ENCODE peak calls at places on chromosomes 4 and X, in nine cellular contexts. One of them, this sample, is unnamed.

GRCh38 chr4:141640692-141641091 is 4.3 kb downstream of the IL15 start:
- DNase-seq in H7: no peak
- DNase-seq in LoVo: no peak
- DNase-seq in SJSA1: no peak
- DNase-seq in HL-60: no peak
- DNase-seq in naive thymus-derived CD8-positive, alpha-beta T cell: no peak
- DNase-seq in DMS79 treated with DMSO at 0.1 percent for 48 hours: no peak
- DNase-seq in NT2/D1: no peak
- DNase-seq in activated CD4-positive, alpha-beta T cell treated with anti-CD3 and anti-CD28 coated beads for 1 hour: no peak
- DNase-seq in this sample: no peak

GRCh38 chr4:151340751-151341385 is 15.5 kb upstream of the SH3D19 start:
- DNase-seq in naive thymus-derived CD8-positive, alpha-beta T cell: no peak
- DNase-seq in H7: no peak
- DNase-seq in NT2/D1: no peak
- DNase-seq in SJSA1: no peak
- DNase-seq in LoVo: no peak
- DNase-seq in HL-60: no peak
- DNase-seq in activated CD4-positive, alpha-beta T cell treated with anti-CD3 and anti-CD28 coated beads for 1 hour: no peak
- DNase-seq in DMS79 treated with DMSO at 0.1 percent for 48 hours: no peak
- DNase-seq in this sample: no peak

GRCh38 chr4:53682196-53682595 is 90.9 kb upstream of the LNX1 start:
- DNase-seq in NT2/D1: no peak
- DNase-seq in naive thymus-derived CD8-positive, alpha-beta T cell: no peak
- DNase-seq in SJSA1: no peak
- DNase-seq in activated CD4-positive, alpha-beta T cell treated with anti-CD3 and anti-CD28 coated beads for 1 hour: no peak
- DNase-seq in DMS79 treated with DMSO at 0.1 percent for 48 hours: no peak
- DNase-seq in HL-60: no peak
- DNase-seq in LoVo: no peak
- DNase-seq in H7: no peak
- DNase-seq in this sample: no peak

GRCh38 chr4:15982833-15983528 is 20.0 kb upstream of the FGFBP2 start:
- DNase-seq in HL-60: no peak
- DNase-seq in DMS79 treated with DMSO at 0.1 percent for 48 hours: no peak
- DNase-seq in H7: no peak
- DNase-seq in NT2/D1: no peak
- DNase-seq in LoVo: no peak
- DNase-seq in SJSA1: no peak
- DNase-seq in activated CD4-positive, alpha-beta T cell treated with anti-CD3 and anti-CD28 coated beads for 1 hour: no peak
- DNase-seq in naive thymus-derived CD8-positive, alpha-beta T cell: no peak
- DNase-seq in this sample: peak

GRCh38 chr4:108483650-108484049 is 136.7 kb upstream of the RPL34 start:
- DNase-seq in DMS79 treated with DMSO at 0.1 percent for 48 hours: no peak
- DNase-seq in NT2/D1: no peak
- DNase-seq in HL-60: no peak
- DNase-seq in H7: no peak
- DNase-seq in LoVo: no peak
- DNase-seq in SJSA1: no peak
- DNase-seq in activated CD4-positive, alpha-beta T cell treated with anti-CD3 and anti-CD28 coated beads for 1 hour: no peak
- DNase-seq in naive thymus-derived CD8-positive, alpha-beta T cell: no peak
- DNase-seq in this sample: no peak

GRCh38 chr4:71130827-71131603 is 137.6 kb downstream of the DCK start:
- DNase-seq in HL-60: no peak
- DNase-seq in NT2/D1: no peak
- DNase-seq in H7: no peak
- DNase-seq in activated CD4-positive, alpha-beta T cell treated with anti-CD3 and anti-CD28 coated beads for 1 hour: no peak
- DNase-seq in naive thymus-derived CD8-positive, alpha-beta T cell: no peak
- DNase-seq in LoVo: no peak
- DNase-seq in DMS79 treated with DMSO at 0.1 percent for 48 hours: no peak
- DNase-seq in SJSA1: no peak
- DNase-seq in this sample: peak

GRCh38 chrX:87525771-87526229 is 8.2 kb downstream of the KLHL4 start:
- DNase-seq in SJSA1: no peak
- DNase-seq in HL-60: no peak
- DNase-seq in naive thymus-derived CD8-positive, alpha-beta T cell: no peak
- DNase-seq in H7: no peak
- DNase-seq in LoVo: peak
- DNase-seq in DMS79 treated with DMSO at 0.1 percent for 48 hours: no peak
- DNase-seq in activated CD4-positive, alpha-beta T cell treated with anti-CD3 and anti-CD28 coated beads for 1 hour: no peak
- DNase-seq in NT2/D1: no peak
- DNase-seq in this sample: no peak

GRCh38 chrX:150548684-150549083 is 19.7 kb upstream of the MTM1 start:
- DNase-seq in activated CD4-positive, alpha-beta T cell treated with anti-CD3 and anti-CD28 coated beads for 1 hour: no peak
- DNase-seq in SJSA1: peak
- DNase-seq in H7: no peak
- DNase-seq in HL-60: no peak
- DNase-seq in LoVo: no peak
- DNase-seq in DMS79 treated with DMSO at 0.1 percent for 48 hours: no peak
- DNase-seq in NT2/D1: no peak
- DNase-seq in naive thymus-derived CD8-positive, alpha-beta T cell: no peak
- DNase-seq in this sample: no peak

GRCh38 chr4:142091691-142092182 is 455.4 kb downstream of the IL15 start:
- DNase-seq in LoVo: no peak
- DNase-seq in naive thymus-derived CD8-positive, alpha-beta T cell: no peak
- DNase-seq in activated CD4-positive, alpha-beta T cell treated with anti-CD3 and anti-CD28 coated beads for 1 hour: no peak
- DNase-seq in NT2/D1: no peak
- DNase-seq in DMS79 treated with DMSO at 0.1 percent for 48 hours: no peak
- DNase-seq in HL-60: no peak
- DNase-seq in H7: no peak
- DNase-seq in SJSA1: no peak
- DNase-seq in this sample: peak

GRCh38 chrX:149073464-149073863 is 431.6 kb downstream of the IDS start:
- DNase-seq in naive thymus-derived CD8-positive, alpha-beta T cell: no peak
- DNase-seq in HL-60: no peak
- DNase-seq in NT2/D1: no peak
- DNase-seq in LoVo: no peak
- DNase-seq in activated CD4-positive, alpha-beta T cell treated with anti-CD3 and anti-CD28 coated beads for 1 hour: no peak
- DNase-seq in H7: no peak
- DNase-seq in DMS79 treated with DMSO at 0.1 percent for 48 hours: no peak
- DNase-seq in SJSA1: no peak
- DNase-seq in this sample: no peak

GRCh38 chrX:47661539-47661938 is 2.6 kb upstream of the UXT start:
- DNase-seq in LoVo: no peak
- DNase-seq in naive thymus-derived CD8-positive, alpha-beta T cell: no peak
- DNase-seq in DMS79 treated with DMSO at 0.1 percent for 48 hours: no peak
- DNase-seq in HL-60: no peak
- DNase-seq in SJSA1: no peak
- DNase-seq in H7: no peak
- DNase-seq in activated CD4-positive, alpha-beta T cell treated with anti-CD3 and anti-CD28 coated beads for 1 hour: no peak
- DNase-seq in NT2/D1: no peak
- DNase-seq in this sample: no peak

GRCh38 chr4:105546086-105546485 is 6.3 kb upstream of the ARHGEF38 start:
- DNase-seq in H7: no peak
- DNase-seq in activated CD4-positive, alpha-beta T cell treated with anti-CD3 and anti-CD28 coated beads for 1 hour: no peak
- DNase-seq in NT2/D1: no peak
- DNase-seq in DMS79 treated with DMSO at 0.1 percent for 48 hours: no peak
- DNase-seq in LoVo: no peak
- DNase-seq in SJSA1: no peak
- DNase-seq in HL-60: no peak
- DNase-seq in naive thymus-derived CD8-positive, alpha-beta T cell: no peak
- DNase-seq in this sample: no peak

GRCh38 chr4:2388430-2389182 is 29.8 kb downstream of the ZFYVE28 start:
- DNase-seq in DMS79 treated with DMSO at 0.1 percent for 48 hours: no peak
- DNase-seq in LoVo: no peak
- DNase-seq in NT2/D1: no peak
- DNase-seq in SJSA1: no peak
- DNase-seq in naive thymus-derived CD8-positive, alpha-beta T cell: no peak
- DNase-seq in HL-60: no peak
- DNase-seq in activated CD4-positive, alpha-beta T cell treated with anti-CD3 and anti-CD28 coated beads for 1 hour: no peak
- DNase-seq in H7: no peak
- DNase-seq in this sample: no peak

GRCh38 chrX:69305333-69306062 is 140.2 kb upstream of the PJA1 start:
- DNase-seq in naive thymus-derived CD8-positive, alpha-beta T cell: no peak
- DNase-seq in DMS79 treated with DMSO at 0.1 percent for 48 hours: peak
- DNase-seq in HL-60: no peak
- DNase-seq in activated CD4-positive, alpha-beta T cell treated with anti-CD3 and anti-CD28 coated beads for 1 hour: no peak
- DNase-seq in NT2/D1: peak
- DNase-seq in SJSA1: no peak
- DNase-seq in H7: peak
- DNase-seq in LoVo: no peak
- DNase-seq in this sample: no peak

GRCh38 chrX:9327086-9327746 is 137.6 kb upstream of the TBL1X start:
- DNase-seq in H7: no peak
- DNase-seq in NT2/D1: no peak
- DNase-seq in SJSA1: no peak
- DNase-seq in LoVo: no peak
- DNase-seq in activated CD4-positive, alpha-beta T cell treated with anti-CD3 and anti-CD28 coated beads for 1 hour: no peak
- DNase-seq in naive thymus-derived CD8-positive, alpha-beta T cell: no peak
- DNase-seq in DMS79 treated with DMSO at 0.1 percent for 48 hours: no peak
- DNase-seq in HL-60: no peak
- DNase-seq in this sample: no peak

GRCh38 chr4:168632246-168632832 is 135.5 kb downstream of the PALLD start:
- DNase-seq in LoVo: no peak
- DNase-seq in H7: peak
- DNase-seq in NT2/D1: no peak
- DNase-seq in activated CD4-positive, alpha-beta T cell treated with anti-CD3 and anti-CD28 coated beads for 1 hour: no peak
- DNase-seq in DMS79 treated with DMSO at 0.1 percent for 48 hours: no peak
- DNase-seq in SJSA1: no peak
- DNase-seq in HL-60: no peak
- DNase-seq in naive thymus-derived CD8-positive, alpha-beta T cell: no peak
- DNase-seq in this sample: no peak

GRCh38 chrX:110059410-110059809 is 56.5 kb downstream of the TMEM164 start:
- DNase-seq in H7: no peak
- DNase-seq in NT2/D1: no peak
- DNase-seq in HL-60: no peak
- DNase-seq in DMS79 treated with DMSO at 0.1 percent for 48 hours: no peak
- DNase-seq in naive thymus-derived CD8-positive, alpha-beta T cell: no peak
- DNase-seq in LoVo: no peak
- DNase-seq in SJSA1: no peak
- DNase-seq in activated CD4-positive, alpha-beta T cell treated with anti-CD3 and anti-CD28 coated beads for 1 hour: no peak
- DNase-seq in this sample: no peak

GRCh38 chr4:88757776-88758175 is 60.1 kb upstream of the NAP1L5 start:
- DNase-seq in H7: no peak
- DNase-seq in naive thymus-derived CD8-positive, alpha-beta T cell: no peak
- DNase-seq in DMS79 treated with DMSO at 0.1 percent for 48 hours: no peak
- DNase-seq in activated CD4-positive, alpha-beta T cell treated with anti-CD3 and anti-CD28 coated beads for 1 hour: no peak
- DNase-seq in SJSA1: no peak
- DNase-seq in LoVo: no peak
- DNase-seq in HL-60: no peak
- DNase-seq in NT2/D1: no peak
- DNase-seq in this sample: no peak

GRCh38 chrX:68889244-68889643 is 60.4 kb downstream of the EFNB1 start:
- DNase-seq in NT2/D1: no peak
- DNase-seq in HL-60: no peak
- DNase-seq in DMS79 treated with DMSO at 0.1 percent for 48 hours: no peak
- DNase-seq in LoVo: no peak
- DNase-seq in SJSA1: no peak
- DNase-seq in naive thymus-derived CD8-positive, alpha-beta T cell: no peak
- DNase-seq in activated CD4-positive, alpha-beta T cell treated with anti-CD3 and anti-CD28 coated beads for 1 hour: no peak
- DNase-seq in H7: no peak
- DNase-seq in this sample: no peak

GRCh38 chrX:131734621-131735020 is 190.7 kb downstream of the OR13H1 start:
- DNase-seq in activated CD4-positive, alpha-beta T cell treated with anti-CD3 and anti-CD28 coated beads for 1 hour: no peak
- DNase-seq in DMS79 treated with DMSO at 0.1 percent for 48 hours: no peak
- DNase-seq in LoVo: no peak
- DNase-seq in naive thymus-derived CD8-positive, alpha-beta T cell: no peak
- DNase-seq in NT2/D1: no peak
- DNase-seq in SJSA1: no peak
- DNase-seq in H7: no peak
- DNase-seq in HL-60: no peak
- DNase-seq in this sample: no peak

GRCh38 chr4:78534286-78534955 is 17.1 kb upstream of the ANXA3 start:
- DNase-seq in HL-60: no peak
- DNase-seq in naive thymus-derived CD8-positive, alpha-beta T cell: no peak
- DNase-seq in NT2/D1: no peak
- DNase-seq in H7: no peak
- DNase-seq in SJSA1: peak
- DNase-seq in activated CD4-positive, alpha-beta T cell treated with anti-CD3 and anti-CD28 coated beads for 1 hour: no peak
- DNase-seq in DMS79 treated with DMSO at 0.1 percent for 48 hours: no peak
- DNase-seq in LoVo: peak
- DNase-seq in this sample: no peak

GRCh38 chr4:184732126-184732525 is 1.8 kb downstream of the CENPU start:
- DNase-seq in LoVo: no peak
- DNase-seq in DMS79 treated with DMSO at 0.1 percent for 48 hours: peak
- DNase-seq in activated CD4-positive, alpha-beta T cell treated with anti-CD3 and anti-CD28 coated beads for 1 hour: no peak
- DNase-seq in SJSA1: no peak
- DNase-seq in naive thymus-derived CD8-positive, alpha-beta T cell: no peak
- DNase-seq in NT2/D1: no peak
- DNase-seq in HL-60: no peak
- DNase-seq in H7: no peak
- DNase-seq in this sample: no peak

GRCh38 chr4:128596844-128597243 is 212.7 kb upstream of the JADE1 start:
- DNase-seq in H7: no peak
- DNase-seq in DMS79 treated with DMSO at 0.1 percent for 48 hours: no peak
- DNase-seq in SJSA1: no peak
- DNase-seq in HL-60: no peak
- DNase-seq in LoVo: no peak
- DNase-seq in activated CD4-positive, alpha-beta T cell treated with anti-CD3 and anti-CD28 coated beads for 1 hour: no peak
- DNase-seq in NT2/D1: no peak
- DNase-seq in naive thymus-derived CD8-positive, alpha-beta T cell: no peak
- DNase-seq in this sample: no peak

GRCh38 chrX:149638860-149639259 is 7.3 kb upstream of the TMEM185A start:
- DNase-seq in activated CD4-positive, alpha-beta T cell treated with anti-CD3 and anti-CD28 coated beads for 1 hour: no peak
- DNase-seq in LoVo: no peak
- DNase-seq in H7: no peak
- DNase-seq in SJSA1: peak
- DNase-seq in NT2/D1: no peak
- DNase-seq in DMS79 treated with DMSO at 0.1 percent for 48 hours: no peak
- DNase-seq in naive thymus-derived CD8-positive, alpha-beta T cell: no peak
- DNase-seq in HL-60: no peak
- DNase-seq in this sample: peak

GRCh38 chr4:100581337-100581736 is 63.5 kb upstream of the EMCN start:
- DNase-seq in NT2/D1: no peak
- DNase-seq in HL-60: no peak
- DNase-seq in SJSA1: no peak
- DNase-seq in DMS79 treated with DMSO at 0.1 percent for 48 hours: no peak
- DNase-seq in LoVo: peak
- DNase-seq in naive thymus-derived CD8-positive, alpha-beta T cell: no peak
- DNase-seq in activated CD4-positive, alpha-beta T cell treated with anti-CD3 and anti-CD28 coated beads for 1 hour: no peak
- DNase-seq in H7: no peak
- DNase-seq in this sample: no peak

GRCh38 chrX:2801223-2801622 is 27.5 kb upstream of the GYG2 start:
- DNase-seq in DMS79 treated with DMSO at 0.1 percent for 48 hours: no peak
- DNase-seq in HL-60: no peak
- DNase-seq in LoVo: no peak
- DNase-seq in NT2/D1: no peak
- DNase-seq in H7: no peak
- DNase-seq in activated CD4-positive, alpha-beta T cell treated with anti-CD3 and anti-CD28 coated beads for 1 hour: no peak
- DNase-seq in naive thymus-derived CD8-positive, alpha-beta T cell: no peak
- DNase-seq in SJSA1: no peak
- DNase-seq in this sample: no peak

GRCh38 chrX:115362334-115363095 is 73.0 kb downstream of the LUZP4 start:
- DNase-seq in HL-60: no peak
- DNase-seq in LoVo: no peak
- DNase-seq in NT2/D1: no peak
- DNase-seq in naive thymus-derived CD8-positive, alpha-beta T cell: no peak
- DNase-seq in activated CD4-positive, alpha-beta T cell treated with anti-CD3 and anti-CD28 coated beads for 1 hour: no peak
- DNase-seq in H7: peak
- DNase-seq in DMS79 treated with DMSO at 0.1 percent for 48 hours: no peak
- DNase-seq in SJSA1: no peak
- DNase-seq in this sample: no peak

GRCh38 chr4:188299161-188299560 is 159.9 kb downstream of the TRIML1 start:
- DNase-seq in NT2/D1: no peak
- DNase-seq in SJSA1: no peak
- DNase-seq in DMS79 treated with DMSO at 0.1 percent for 48 hours: no peak
- DNase-seq in LoVo: no peak
- DNase-seq in activated CD4-positive, alpha-beta T cell treated with anti-CD3 and anti-CD28 coated beads for 1 hour: no peak
- DNase-seq in HL-60: no peak
- DNase-seq in H7: no peak
- DNase-seq in naive thymus-derived CD8-positive, alpha-beta T cell: no peak
- DNase-seq in this sample: no peak

GRCh38 chr4:14816592-14817273 is 185.5 kb upstream of the CPEB2 start:
- DNase-seq in NT2/D1: no peak
- DNase-seq in LoVo: no peak
- DNase-seq in SJSA1: no peak
- DNase-seq in naive thymus-derived CD8-positive, alpha-beta T cell: no peak
- DNase-seq in HL-60: no peak
- DNase-seq in H7: no peak
- DNase-seq in activated CD4-positive, alpha-beta T cell treated with anti-CD3 and anti-CD28 coated beads for 1 hour: no peak
- DNase-seq in DMS79 treated with DMSO at 0.1 percent for 48 hours: no peak
- DNase-seq in this sample: no peak

GRCh38 chr4:56468097-56468422 is 643 bp downstream of the SRP72 start:
- DNase-seq in H7: peak
- DNase-seq in DMS79 treated with DMSO at 0.1 percent for 48 hours: peak
- DNase-seq in NT2/D1: no peak
- DNase-seq in activated CD4-positive, alpha-beta T cell treated with anti-CD3 and anti-CD28 coated beads for 1 hour: no peak
- DNase-seq in naive thymus-derived CD8-positive, alpha-beta T cell: peak
- DNase-seq in HL-60: peak
- DNase-seq in LoVo: peak
- DNase-seq in SJSA1: no peak
- DNase-seq in this sample: no peak

GRCh38 chrX:109635151-109635550 is 10.2 kb upstream of the KCNE5 start:
- DNase-seq in DMS79 treated with DMSO at 0.1 percent for 48 hours: no peak
- DNase-seq in NT2/D1: peak
- DNase-seq in SJSA1: no peak
- DNase-seq in naive thymus-derived CD8-positive, alpha-beta T cell: no peak
- DNase-seq in activated CD4-positive, alpha-beta T cell treated with anti-CD3 and anti-CD28 coated beads for 1 hour: no peak
- DNase-seq in LoVo: no peak
- DNase-seq in HL-60: peak
- DNase-seq in H7: peak
- DNase-seq in this sample: no peak